ENCODE peak calls at places on chromosomes 6 and 20, in five cellular contexts. C is A549, P is K562, R is GM12878, B is HepG2. D is an unnamed sample.

GRCh38 chr6:147664092-147664491 is 155.6 kb downstream of the SAMD5 start:
- DNase-seq in C (no peak), P (no peak), R (no peak), B (no peak), D (no peak)

GRCh38 chr20:2920473-2920872 is 47.2 kb downstream of the PTPRA start:
- DNase-seq in C (no peak), P (no peak), R (no peak), B (no peak), D (no peak)

GRCh38 chr20:22824077-22824476 is 211.0 kb upstream of the SSTR4 start:
- DNase-seq in C (no peak), P (no peak), R (no peak), B (no peak), D (no peak)

GRCh38 chr20:34181484-34181883 is 59.7 kb upstream of the ASIP start:
- DNase-seq in C (no peak), P (no peak), R (no peak), B (no peak), D (no peak)

GRCh38 chr6:361411-362132 is 30.0 kb upstream of the IRF4 start:
- DNase-seq in C (no peak), P (no peak), R (no peak), B (no peak), D (no peak)

GRCh38 chr20:20611165-20611564 is 101.3 kb downstream of the RALGAPA2 start:
- DNase-seq in C (no peak), P (no peak), R (no peak), B (peak; percentile 20), D (no peak)

GRCh38 chr20:32664352-32665159 is 9.2 kb downstream of the C20orf203 start:
- DNase-seq in C (no peak), P (peak; percentile 48), R (no peak), B (peak; percentile 54), D (no peak)

GRCh38 chr20:32036716-32037355 is 15.2 kb upstream of the HCK start:
- DNase-seq in C (no peak), P (no peak), R (no peak), B (no peak), D (no peak)

GRCh38 chr20:60203451-60203850 is 245.2 kb downstream of the CDH26 start:
- DNase-seq in C (no peak), P (no peak), R (no peak), B (no peak), D (no peak)

GRCh38 chr20:22924949-22925612 is 110.0 kb upstream of the SSTR4 start:
- DNase-seq in C (no peak), P (no peak), R (no peak), B (no peak), D (no peak)

GRCh38 chr6:138468320-138469015 is 30.8 kb downstream of the NHSL1 start:
- DNase-seq in C (peak; percentile 86), P (no peak), R (no peak), B (peak; percentile 89), D (no peak)

GRCh38 chr6:37822851-37823682 is 3.5 kb downstream of the ZFAND3 start:
- DNase-seq in C (no peak), P (no peak), R (no peak), B (peak; percentile 44), D (peak; percentile 68)

GRCh38 chr6:144590540-144590939 is 305.4 kb downstream of the UTRN start:
- DNase-seq in C (no peak), P (no peak), R (no peak), B (no peak), D (no peak)

GRCh38 chr6:45892696-45893095 is 123.0 kb downstream of the CLIC5 start:
- DNase-seq in C (no peak), P (no peak), R (no peak), B (no peak), D (no peak)

GRCh38 chr6:167858086-167858591 is 31.4 kb downstream of the AFDN start:
- DNase-seq in C (no peak), P (no peak), R (no peak), B (no peak), D (peak; percentile 36)

GRCh38 chr20:17014217-17014616 is 212.6 kb upstream of the PCSK2 start:
- DNase-seq in C (no peak), P (no peak), R (no peak), B (no peak), D (no peak)

GRCh38 chr6:90375681-90376439 is 79.2 kb upstream of the BACH2 start:
- DNase-seq in C (no peak), P (no peak), R (no peak), B (no peak), D (no peak)

GRCh38 chr6:153031335-153031955 is 28.9 kb upstream of the MTRF1L start:
- DNase-seq in C (peak; percentile 55), P (no peak), R (no peak), B (no peak), D (peak; percentile 7)

GRCh38 chr20:62716198-62716940 is 7.7 kb downstream of the NTSR1 start:
- DNase-seq in C (no peak), P (no peak), R (no peak), B (no peak), D (no peak)

GRCh38 chr6:115896538-115897129 is 164.1 kb downstream of the FRK start:
- DNase-seq in C (peak; percentile 13), P (peak; percentile 17), R (no peak), B (peak; percentile 14), D (peak; percentile 37)

GRCh38 chr20:33893314-33893713 is 82.2 kb downstream of the CHMP4B start:
- DNase-seq in C (no peak), P (no peak), R (no peak), B (no peak), D (no peak)

GRCh38 chr6:11744753-11745152 is 33.9 kb downstream of the ADTRP start:
- DNase-seq in C (no peak), P (no peak), R (no peak), B (no peak), D (peak; percentile 45)

GRCh38 chr20:9506337-9506821 is 8.0 kb upstream of the LAMP5 start:
- DNase-seq in C (no peak), P (no peak), R (no peak), B (no peak), D (no peak)

GRCh38 chr6:134550604-134551003 is 232.7 kb upstream of the SGK1 start:
- DNase-seq in C (peak; percentile 41), P (no peak), R (no peak), B (no peak), D (peak; percentile 98)

GRCh38 chr6:89122625-89123024 is 4.8 kb upstream of the SRSF12 start:
- DNase-seq in C (peak; percentile 51), P (no peak), R (no peak), B (peak; percentile 53), D (peak; percentile 52)

DNA sequence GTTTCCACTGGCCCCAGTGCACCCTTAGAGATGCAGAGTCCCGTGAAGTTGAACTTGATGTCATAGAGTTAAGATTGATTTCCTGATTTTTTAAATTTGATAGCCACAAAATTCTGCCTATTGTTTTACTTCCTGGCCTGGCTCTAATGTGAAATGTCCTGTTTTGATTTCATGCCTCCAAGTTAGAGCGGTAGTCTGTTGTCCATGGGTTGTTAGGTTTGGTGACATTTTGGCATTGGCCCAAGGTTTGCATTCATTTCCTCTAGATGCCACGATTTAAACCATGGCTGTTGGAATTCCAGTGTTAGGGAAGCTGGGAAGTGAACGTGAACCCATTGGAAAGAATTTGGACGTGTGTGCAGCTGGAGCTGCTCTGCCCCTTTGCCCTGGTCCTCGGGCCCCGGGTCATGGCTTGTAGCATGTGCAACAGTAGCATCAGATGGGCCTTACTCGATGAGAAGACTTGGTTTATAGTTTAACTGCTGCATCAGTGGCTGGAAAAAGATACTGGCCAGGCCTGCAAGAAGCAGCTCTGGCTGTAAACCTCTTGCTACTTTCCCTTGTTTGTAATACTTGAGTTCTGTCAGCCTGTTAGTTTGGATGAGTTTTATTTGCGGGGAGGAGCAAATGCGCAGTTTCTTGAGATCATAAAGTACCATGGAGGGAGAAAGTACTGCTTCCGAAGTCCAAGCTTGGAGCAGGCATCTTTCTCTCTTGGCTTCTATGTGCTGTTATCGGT is 121.5 kb upstream of the CLDN20 start:
- DNase-seq in C (no peak), P (no peak), R (no peak), B (no peak), D (peak; percentile 97)
- H3K4me3 ChIP-seq in C (no peak overlapping the region), P (no peak overlapping the region), R (no peak overlapping the region), B (no peak overlapping the region), D (peak overlapping the region; percentile 62)

GRCh38 chr6:143408787-143409162 is 41.7 kb downstream of the ADAT2 start:
- DNase-seq in C (peak; percentile 45), P (no peak), R (no peak), B (peak; percentile 24), D (no peak)
- H3K4me2 ChIP-seq in C (peak overlapping the region; percentile 63), P (no peak overlapping the region), R (no peak overlapping the region), B (peak overlapping the region; percentile 23), D (no peak overlapping the region)

GRCh38 chr6:19838442-19839236 is 1.5 kb downstream of the ID4 start:
- DNase-seq in C (peak; percentile 27), P (no peak), R (no peak), B (peak; percentile 95), D (no peak)
- TF ChIP-seq MYC in C (no peak), P (no peak), R (no peak), B (no peak), D (no peak)

GRCh38 chr6:166119116-166119911 is 48.3 kb downstream of the TBXT start:
- DNase-seq in C (no peak), P (no peak), R (no peak), B (no peak), D (no peak)
- H3K4me3 ChIP-seq in C (no peak overlapping the region), P (no peak overlapping the region), R (no peak overlapping the region), B (no peak overlapping the region), D (no peak overlapping the region)

DNA sequence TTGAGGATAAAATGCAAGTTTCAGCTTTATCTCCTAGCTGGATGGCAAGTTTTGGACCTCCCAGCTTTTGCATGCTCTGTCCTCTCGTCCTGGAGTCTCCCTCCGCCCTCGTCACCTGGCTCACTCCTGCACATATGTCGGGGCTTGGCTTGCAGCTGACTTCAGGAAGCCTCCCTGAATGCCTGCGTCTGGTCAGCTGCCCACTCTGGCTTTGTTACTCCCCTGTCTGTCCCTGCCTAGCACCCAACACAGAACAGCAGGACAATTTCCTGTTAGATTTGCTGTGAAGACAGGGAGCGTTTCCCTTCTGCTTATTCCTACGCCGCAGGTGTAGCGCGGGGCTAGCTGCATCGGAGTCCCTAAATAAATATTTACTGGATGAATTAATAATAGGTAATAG is 5.4 kb downstream of the JPH2 start:
- DNase-seq in C (no peak), P (no peak), R (no peak), B (no peak), D (no peak)
- H3K4me2 ChIP-seq in C (no peak overlapping the region), P (no peak overlapping the region), R (no peak overlapping the region), B (no peak overlapping the region), D (no peak overlapping the region)

DNA sequence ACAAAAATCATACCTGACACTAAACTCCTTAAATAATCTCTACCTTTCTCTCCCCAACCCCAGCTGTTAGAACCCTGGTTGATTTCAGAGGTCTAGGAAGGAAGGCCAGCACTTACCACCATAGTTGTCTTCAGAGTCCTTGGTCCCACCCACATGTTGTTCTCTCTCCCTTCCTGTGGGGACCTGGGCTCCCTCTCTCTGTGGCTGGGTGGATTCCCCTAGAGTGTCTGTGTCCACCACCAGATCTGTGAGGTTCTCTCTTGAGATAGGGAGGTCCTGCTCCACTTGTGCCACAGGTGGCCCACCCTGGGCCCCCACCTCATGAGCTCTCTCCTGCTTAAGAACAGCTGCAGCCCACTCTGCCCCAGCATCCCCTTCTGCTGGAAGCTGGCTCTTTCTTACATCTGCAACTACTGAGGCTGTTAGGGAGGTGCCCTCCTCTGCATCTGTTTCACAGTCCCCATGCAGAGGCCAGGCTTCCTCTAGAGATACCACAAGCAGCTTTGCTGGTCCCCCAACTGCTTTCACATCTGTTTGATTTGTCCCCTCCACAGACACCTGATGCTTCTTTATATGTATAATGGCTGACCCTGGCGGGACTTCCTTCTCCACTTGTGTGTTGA is 5.2 kb downstream of the MDC1 start:
- DNase-seq in C (no peak), P (peak; percentile 8), R (no peak), B (no peak), D (no peak)
- TF ChIP-seq MYC in C (no peak), P (no peak), R (no peak), B (no peak), D (no peak)

GRCh38 chr6:169084067-169084466 is 169.6 kb downstream of the THBS2 start:
- DNase-seq in C (no peak), P (no peak), R (no peak), B (no peak), D (no peak)
- H3K4me3 ChIP-seq in C (no peak overlapping the region), P (no peak overlapping the region), R (no peak overlapping the region), B (no peak overlapping the region), D (no peak overlapping the region)